ENCODE peak calls at places on chromosome 7, in four cellular contexts. R is HCT116, H is right atrium auricular region, I is HepG2. L is an unnamed sample. For H3K4me1, H3K9me3 and H3K36me3, the result is how much of the 10 kb centered on the place peaks cover.

GRCh38 chr7:47452715-47453092 is 129.2 kb downstream of the TNS3 start:
- DNase-seq in R (no peak), I (no peak), H (no peak), L (no peak)

GRCh38 chr7:127476618-127477017 is 84.1 kb upstream of the ZNF800 start:
- DNase-seq in I (no peak), H (no peak), R (no peak), L (no peak)

GRCh38 chr7:67484244-67484751 is 487.7 kb downstream of the TYW1 start:
- DNase-seq in H (no peak), R (peak), I (peak), L (peak)

GRCh38 chr7:69619619-69620018 is 21.3 kb downstream of the AUTS2 start:
- DNase-seq in I (no peak), R (no peak), H (no peak), L (no peak)

GRCh38 chr7:86008898-86009297 is 634.8 kb upstream of the GRM3 start:
- DNase-seq in H (no peak), R (no peak), I (no peak), L (no peak)

GRCh38 chr7:34184466-34184865 is 279.1 kb downstream of the BMPER start:
- DNase-seq in I (no peak), H (no peak), R (no peak), L (no peak)

GRCh38 chr7:68892211-68892610 is 706.1 kb upstream of the AUTS2 start:
- DNase-seq in R (no peak), H (no peak), I (no peak), L (no peak)

GRCh38 chr7:45564485-45564884 is 9.7 kb upstream of the ADCY1 start:
- DNase-seq in I (no peak), H (no peak), R (no peak), L (no peak)

GRCh38 chr7:37534893-37535610 is 86.4 kb upstream of the ELMO1 start:
- DNase-seq in R (no peak), I (no peak), H (no peak), L (no peak)

GRCh38 chr7:143305423-143306070 is 10.4 kb upstream of the CLCN1 start:
- DNase-seq in H (no peak), R (peak), I (peak), L (no peak)

GRCh38 chr7:27148776-27149641 is 1.4 kb upstream of the HOXA6 start:
- DNase-seq in R (no peak), I (no peak), H (no peak), L (no peak)

GRCh38 chr7:128796325-128796724 is 4.6 kb downstream of the CCDC136 start:
- DNase-seq in H (no peak), R (no peak), I (no peak), L (no peak)

GRCh38 chr7:105126436-105126975 is 112.5 kb downstream of the KMT2E start:
- DNase-seq in I (no peak), H (no peak), R (no peak), L (no peak)

GRCh38 chr7:2993868-2994267 is 49.8 kb downstream of the CARD11 start:
- DNase-seq in R (no peak), H (no peak), I (no peak), L (no peak)

GRCh38 chr7:15829689-15830088 is 143.2 kb upstream of the MEOX2 start:
- DNase-seq in H (peak), I (no peak), R (no peak), L (no peak)

GRCh38 chr7:30921951-30922401 is 10.3 kb downstream of the AQP1 start:
- DNase-seq in R (no peak), H (peak), I (no peak), L (no peak)

GRCh38 chr7:121313793-121314676 is 14.8 kb upstream of the WNT16 start:
- DNase-seq in I (no peak), R (peak), H (no peak), L (no peak)

GRCh38 chr7:84663224-84663623 is 468.6 kb upstream of the SEMA3A start:
- DNase-seq in I (no peak), R (no peak), H (no peak), L (no peak)

GRCh38 chr7:102875700-102876192 is 37.1 kb upstream of the LRRC17 start:
- DNase-seq in R (peak), I (peak), H (no peak), L (no peak)

GRCh38 chr7:154342971-154343633 is 290.9 kb downstream of the DPP6 start:
- DNase-seq in I (no peak), R (no peak), H (no peak), L (no peak)

GRCh38 chr7:54846272-54846671 is 87.3 kb upstream of the SEC61G start:
- DNase-seq in H (no peak), R (no peak), I (no peak), L (no peak)

GRCh38 chr7:3063016-3063753 is 19.5 kb upstream of the CARD11 start:
- DNase-seq in H (no peak), R (no peak), I (no peak), L (no peak)

GRCh38 chr7:35285799-35286198 is 31.9 kb upstream of the TBX20 start:
- DNase-seq in I (no peak), H (no peak), R (no peak), L (no peak)

GRCh38 chr7:157485361-157485831 is 148.6 kb downstream of the DNAJB6 start:
- DNase-seq in H (no peak), I (no peak), R (no peak), L (no peak)

GRCh38 chr7:13336227-13336626 is 648.8 kb downstream of the ARL4A start:
- DNase-seq in I (no peak), H (no peak), R (no peak), L (no peak)

GRCh38 chr7:102122026-102122425 is 164.6 kb upstream of the SH2B2 start:
- DNase-seq in I (no peak), R (no peak), H (no peak), L (no peak)

GRCh38 chr7:30335763-30336487 is 51.5 kb downstream of the ZNRF2 start:
- DNase-seq in H (no peak), I (no peak), R (no peak), L (no peak)

GRCh38 chr7:29229056-29229455 is 34.5 kb downstream of the CHN2 start:
- DNase-seq in I (no peak), H (no peak), R (no peak), L (no peak)

GRCh38 chr7:29415215-29415614 is 148.4 kb upstream of the PRR15 start:
- DNase-seq in H (no peak), R (no peak), I (no peak), L (no peak)

GRCh38 chr7:140593583-140593982 is 47.0 kb downstream of the DENND2A start:
- DNase-seq in R (no peak), I (no peak), H (no peak), L (no peak)

GRCh38 chr7:135940077-135941075 is 36.8 kb downstream of the MTPN start:
- DNase-seq in R (no peak), H (no peak), I (no peak), L (no peak)
- H3K4me1 ChIP-seq in R (under half), H (under half), I (under half), L (under half)

GRCh38 chr7:156005202-156005821 is 193.0 kb upstream of the SHH start:
- DNase-seq in H (no peak), R (no peak), I (no peak), L (no peak)
- H3K9me3 ChIP-seq in H (under half), R (under half), I (under half), L (under half)

GRCh38 chr7:5225616-5226290 is 35.7 kb downstream of the WIPI2 start:
- DNase-seq in I (no peak), R (no peak), H (no peak), L (no peak)
- H3K36me3 ChIP-seq in I (half or more), R (under half), H (half or more), L (under half)

DNA sequence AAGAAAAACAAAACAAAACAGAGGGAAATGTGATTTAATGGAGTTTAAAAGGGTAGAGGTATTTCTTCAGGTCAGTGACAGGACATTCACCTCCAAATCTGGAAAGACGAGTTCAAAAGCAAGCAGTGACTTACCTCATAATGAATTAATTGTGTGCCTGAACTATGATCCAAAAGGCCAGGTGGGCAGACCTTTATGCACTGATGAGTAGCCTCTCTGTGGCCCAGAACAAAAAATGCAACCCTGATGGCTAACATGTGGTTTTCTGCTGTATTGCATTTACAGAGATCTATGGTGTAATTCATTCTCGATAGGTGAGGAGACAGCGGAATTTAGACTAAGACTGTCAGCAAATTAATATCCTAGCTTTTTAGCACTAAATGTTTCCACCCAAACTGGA is 142.0 kb downstream of the HDAC9 start:
- DNase-seq in I (no peak), H (no peak), R (no peak), L (no peak)
- H3K4me1 ChIP-seq in I (under half), H (under half), R (under half), L (under half)

GRCh38 chr7:64087501-64087900 is 42.3 kb downstream of the ZNF727 start:
- DNase-seq in H (no peak), I (no peak), R (no peak), L (no peak)
- H3K9me3 ChIP-seq in H (under half), I (half or more), R (under half), L (under half)

GRCh38 chr7:100093054-100093453 is 4.3 kb downstream of the COPS6 start:
- DNase-seq in I (no peak), R (no peak), H (no peak), L (no peak)
- H3K36me3 ChIP-seq in I (half or more), R (half or more), H (half or more), L (half or more)